ENCODE peak calls at places on chromosomes 4 and X, in five cellular contexts. M is suprapubic skin, J is tibial artery, D is OCI-LY7, V is WERI-Rb-1. E is an unnamed sample.

GRCh38 chr4:68490826-68491457 is 43.7 kb downstream of the TMPRSS11E start:
- DNase-seq in M (no peak), J (no peak), D (no peak), V (no peak), E (no peak)

GRCh38 chrX:131728295-131729145 is 184.6 kb downstream of the OR13H1 start:
- DNase-seq in M (no peak), J (no peak), D (no peak), V (peak), E (no peak)

GRCh38 chrX:12709047-12709446 is 82.2 kb upstream of the PRPS2 start:
- DNase-seq in M (no peak), J (no peak), D (no peak), V (no peak), E (no peak)

GRCh38 chrX:145464650-145465049 is 217.3 kb downstream of the SPANXN1 start:
- DNase-seq in M (no peak), J (no peak), D (no peak), V (no peak), E (no peak)

GRCh38 chr4:85092536-85092935 is 126.0 kb upstream of the WDFY3 start:
- DNase-seq in M (no peak), J (no peak), D (no peak), V (no peak), E (no peak)

GRCh38 chrX:29787666-29788065 is 427.7 kb upstream of the MAGEB2 start:
- DNase-seq in M (no peak), J (no peak), D (no peak), V (no peak), E (no peak)

GRCh38 chr4:98546910-98547544 is 111.4 kb downstream of the TSPAN5 start:
- DNase-seq in M (no peak), J (peak), D (no peak), V (no peak), E (no peak)

GRCh38 chr4:150569384-150569987 is 12.5 kb upstream of the MAB21L2 start:
- DNase-seq in M (no peak), J (no peak), D (no peak), V (no peak), E (no peak)

GRCh38 chrX:54166915-54167314 is 16.1 kb downstream of the FAM120C start:
- DNase-seq in M (no peak), J (no peak), D (no peak), V (no peak), E (no peak)

GRCh38 chrX:153627675-153628111 is 19.3 kb upstream of the DUSP9 start:
- DNase-seq in M (no peak), J (peak), D (no peak), V (no peak), E (no peak)

GRCh38 chrX:47272013-47272408 is 39.2 kb downstream of the USP11 start:
- DNase-seq in M (no peak), J (no peak), D (no peak), V (no peak), E (no peak)

GRCh38 chr4:78937837-78938236 is 1.4 kb downstream of the PAQR3 start:
- DNase-seq in M (no peak), J (no peak), D (no peak), V (no peak), E (no peak)

GRCh38 chr4:82652062-82652461 is 90.3 kb upstream of the TMEM150C start:
- DNase-seq in M (no peak), J (no peak), D (no peak), V (no peak), E (no peak)

GRCh38 chr4:122142687-122143086 is 9.4 kb upstream of the BLTP1 start:
- DNase-seq in M (no peak), J (no peak), D (no peak), V (no peak), E (no peak)

GRCh38 chr4:152009046-152009445 is 248.2 kb upstream of the GATB start:
- DNase-seq in M (no peak), J (no peak), D (no peak), V (no peak), E (no peak)

DNA sequence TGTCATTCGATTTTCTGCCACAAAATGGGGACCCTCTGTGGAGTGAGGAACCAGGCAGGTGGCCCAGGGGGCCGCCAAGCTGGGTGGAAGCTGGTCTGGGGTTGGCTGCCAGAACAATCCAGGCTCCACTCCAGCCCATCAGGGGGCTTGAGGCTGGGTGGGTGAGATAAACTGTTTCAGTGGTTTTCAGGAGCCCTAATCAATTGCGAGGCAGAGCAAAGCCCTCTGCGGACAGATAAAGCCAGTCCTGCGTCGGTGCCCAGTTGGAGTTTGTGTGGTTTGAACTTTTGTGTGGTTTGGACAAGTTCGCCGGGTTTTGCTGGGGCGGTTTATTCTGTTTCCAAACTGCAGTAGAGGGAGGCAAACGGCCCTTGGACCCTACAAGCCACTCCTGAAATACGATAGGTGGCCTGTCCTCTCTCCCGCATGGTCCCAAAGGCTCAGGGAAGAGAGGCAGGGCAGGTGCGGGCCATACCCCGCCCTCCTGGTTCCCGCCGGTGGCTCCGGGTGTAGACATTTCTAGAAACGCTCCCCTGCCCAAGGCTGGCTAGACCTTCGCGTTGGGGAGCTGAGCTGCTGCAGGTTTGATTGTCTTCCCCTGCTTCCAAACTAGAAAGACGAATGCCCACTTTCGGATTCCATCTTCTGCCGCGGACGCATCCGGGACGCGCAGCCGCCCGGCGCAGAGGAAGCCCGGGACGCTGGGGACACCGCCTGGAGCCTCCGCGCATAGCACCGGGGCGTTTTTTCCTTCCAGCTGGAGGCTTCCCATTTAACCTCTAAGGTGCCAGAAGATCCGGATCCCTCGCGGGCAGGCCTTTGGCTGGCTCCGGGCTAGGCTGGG is 169.0 kb upstream of the BCOR start:
- DNase-seq in M (peak), J (peak), D (peak), V (peak), E (no peak)
- H3K4me3 ChIP-seq in M (peak), J (peak), D (peak), V (peak), E (peak)

GRCh38 chr4:87112063-87112462 is 108.4 kb downstream of the KLHL8 start:
- DNase-seq in M (no peak), J (no peak), D (no peak), V (no peak), E (no peak)

GRCh38 chr4:87105101-87105852 is 115.1 kb downstream of the KLHL8 start:
- DNase-seq in M (no peak), J (no peak), D (no peak), V (no peak), E (no peak)

GRCh38 chr4:87108142-87108546 is 112.3 kb downstream of the KLHL8 start:
- DNase-seq in M (no peak), J (peak), D (no peak), V (no peak), E (peak)

GRCh38 chr4:87109945-87110344 is 110.5 kb downstream of the KLHL8 start:
- DNase-seq in M (no peak), J (no peak), D (no peak), V (no peak), E (no peak)

GRCh38 chr4:87109121-87109520 is 111.3 kb downstream of the KLHL8 start:
- DNase-seq in M (no peak), J (no peak), D (no peak), V (no peak), E (peak)
- H3K27ac ChIP-seq in M (no peak), J (peak), D (no peak), V (no peak), E (peak)

GRCh38 chrX:56089376-56089775 is 142.8 kb upstream of the KLF8 start:
- DNase-seq in M (no peak), J (no peak), D (no peak), V (no peak), E (no peak)
- H3K4me3 ChIP-seq in M (no peak), J (no peak), D (no peak), V (no peak), E (no peak)

DNA sequence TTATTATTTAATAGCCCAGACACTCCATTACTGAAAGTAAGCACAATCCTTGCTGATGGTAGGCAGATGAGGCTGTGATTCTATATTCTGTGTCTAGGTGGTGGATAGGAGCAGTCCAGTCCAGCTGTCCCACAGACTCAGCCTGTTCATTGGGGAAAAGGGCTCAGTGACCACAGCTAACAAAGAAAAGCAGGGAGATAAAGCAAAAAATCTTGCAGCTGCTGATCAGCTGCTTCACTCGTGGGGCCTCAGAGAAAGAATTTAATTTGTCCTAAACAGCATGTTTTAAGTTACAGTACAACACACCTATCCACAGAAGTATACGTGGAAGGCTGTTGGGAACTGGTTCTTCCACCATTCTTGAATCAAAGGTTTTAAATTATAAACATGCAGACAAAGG is 40.7 kb upstream of the ANK2 start:
- DNase-seq in M (no peak), J (no peak), D (no peak), V (no peak), E (no peak)
- H3K27ac ChIP-seq in M (no peak), J (no peak), D (no peak), V (no peak), E (no peak)